ENCODE peak calls at places on chromosome 20, in nine cellular contexts. One of them, this sample, is unnamed.

GRCh38 chr20:53413188-53413631 is 180.4 kb downstream of the ZNF217 start:
- DNase-seq in brain microvascular endothelial cell: no peak
- DNase-seq in CD4-positive, alpha-beta T cell: peak; percentile 37
- DNase-seq in GM12865: peak; percentile 90
- DNase-seq in stomach: peak; percentile 73
- DNase-seq in nephron progenitor cell: peak; percentile 53
- DNase-seq in astrocyte of the spinal cord: no peak
- DNase-seq in fibroblast of pulmonary artery: no peak
- DNase-seq in coronary artery: no peak
- DNase-seq in this sample: no peak

GRCh38 chr20:3045042-3045815 is 623 bp upstream of the MRPS26 start:
- DNase-seq in brain microvascular endothelial cell: peak; percentile 54
- DNase-seq in CD4-positive, alpha-beta T cell: no peak
- DNase-seq in GM12865: peak; percentile 87
- DNase-seq in stomach: peak; percentile 77
- DNase-seq in nephron progenitor cell: peak; percentile 83
- DNase-seq in astrocyte of the spinal cord: peak; percentile 80
- DNase-seq in fibroblast of pulmonary artery: peak; percentile 66
- DNase-seq in coronary artery: peak; percentile 92
- DNase-seq in this sample: peak; percentile 84

GRCh38 chr20:49990310-49990720 is 7.5 kb downstream of the SNAI1 start:
- DNase-seq in brain microvascular endothelial cell: no peak
- DNase-seq in CD4-positive, alpha-beta T cell: no peak
- DNase-seq in GM12865: no peak
- DNase-seq in stomach: peak; percentile 72
- DNase-seq in nephron progenitor cell: no peak
- DNase-seq in astrocyte of the spinal cord: no peak
- DNase-seq in fibroblast of pulmonary artery: peak; percentile 49
- DNase-seq in coronary artery: no peak
- DNase-seq in this sample: no peak

GRCh38 chr20:668638-669037 is 7.0 kb downstream of the SCRT2 start:
- DNase-seq in brain microvascular endothelial cell: no peak
- DNase-seq in CD4-positive, alpha-beta T cell: no peak
- DNase-seq in GM12865: no peak
- DNase-seq in stomach: no peak
- DNase-seq in nephron progenitor cell: no peak
- DNase-seq in astrocyte of the spinal cord: no peak
- DNase-seq in fibroblast of pulmonary artery: no peak
- DNase-seq in coronary artery: no peak
- DNase-seq in this sample: no peak

GRCh38 chr20:46545077-46545826 is 5.2 kb downstream of the OCSTAMP start:
- DNase-seq in brain microvascular endothelial cell: no peak
- DNase-seq in CD4-positive, alpha-beta T cell: no peak
- DNase-seq in GM12865: peak; percentile 65
- DNase-seq in stomach: no peak
- DNase-seq in nephron progenitor cell: no peak
- DNase-seq in astrocyte of the spinal cord: no peak
- DNase-seq in fibroblast of pulmonary artery: peak; percentile 21
- DNase-seq in coronary artery: no peak
- DNase-seq in this sample: no peak

GRCh38 chr20:48932375-48932941 is 10.9 kb downstream of the ARFGEF2 start:
- DNase-seq in brain microvascular endothelial cell: no peak
- DNase-seq in CD4-positive, alpha-beta T cell: no peak
- DNase-seq in GM12865: no peak
- DNase-seq in stomach: no peak
- DNase-seq in nephron progenitor cell: no peak
- DNase-seq in astrocyte of the spinal cord: no peak
- DNase-seq in fibroblast of pulmonary artery: no peak
- DNase-seq in coronary artery: no peak
- DNase-seq in this sample: no peak

GRCh38 chr20:46011631-46012482 is 3.1 kb downstream of the MMP9 start:
- DNase-seq in brain microvascular endothelial cell: no peak
- DNase-seq in CD4-positive, alpha-beta T cell: no peak
- DNase-seq in GM12865: peak; percentile 65
- DNase-seq in stomach: peak; percentile 48
- DNase-seq in nephron progenitor cell: peak; percentile 40
- DNase-seq in astrocyte of the spinal cord: no peak
- DNase-seq in fibroblast of pulmonary artery: peak; percentile 46
- DNase-seq in coronary artery: no peak
- DNase-seq in this sample: peak; percentile 22

GRCh38 chr20:10007747-10008146 is 27.0 kb upstream of the ANKEF1 start:
- DNase-seq in brain microvascular endothelial cell: no peak
- DNase-seq in CD4-positive, alpha-beta T cell: no peak
- DNase-seq in GM12865: no peak
- DNase-seq in stomach: no peak
- DNase-seq in nephron progenitor cell: no peak
- DNase-seq in astrocyte of the spinal cord: no peak
- DNase-seq in fibroblast of pulmonary artery: no peak
- DNase-seq in coronary artery: no peak
- DNase-seq in this sample: no peak

GRCh38 chr20:35979528-35979927 is 11.1 kb downstream of the CNBD2 start:
- DNase-seq in brain microvascular endothelial cell: no peak
- DNase-seq in CD4-positive, alpha-beta T cell: no peak
- DNase-seq in GM12865: no peak
- DNase-seq in stomach: no peak
- DNase-seq in nephron progenitor cell: no peak
- DNase-seq in astrocyte of the spinal cord: no peak
- DNase-seq in fibroblast of pulmonary artery: no peak
- DNase-seq in coronary artery: no peak
- DNase-seq in this sample: no peak

GRCh38 chr20:23142162-23143050 is 56.3 kb upstream of the CD93 start:
- DNase-seq in brain microvascular endothelial cell: no peak
- DNase-seq in CD4-positive, alpha-beta T cell: no peak
- DNase-seq in GM12865: peak; percentile 79
- DNase-seq in stomach: no peak
- DNase-seq in nephron progenitor cell: no peak
- DNase-seq in astrocyte of the spinal cord: no peak
- DNase-seq in fibroblast of pulmonary artery: no peak
- DNase-seq in coronary artery: no peak
- DNase-seq in this sample: no peak

GRCh38 chr20:57851786-57852185 is 142.0 kb upstream of the PMEPA1 start:
- DNase-seq in brain microvascular endothelial cell: no peak
- DNase-seq in CD4-positive, alpha-beta T cell: no peak
- DNase-seq in GM12865: no peak
- DNase-seq in stomach: no peak
- DNase-seq in nephron progenitor cell: no peak
- DNase-seq in astrocyte of the spinal cord: peak; percentile 47
- DNase-seq in fibroblast of pulmonary artery: no peak
- DNase-seq in coronary artery: no peak
- DNase-seq in this sample: no peak
- TF ChIP-seq CTCF in brain microvascular endothelial cell: no peak
- TF ChIP-seq CTCF in CD4-positive, alpha-beta T cell: no peak
- TF ChIP-seq CTCF in GM12865: no peak
- TF ChIP-seq CTCF in stomach: no peak
- TF ChIP-seq CTCF in nephron progenitor cell: no peak
- TF ChIP-seq CTCF in astrocyte of the spinal cord: no peak
- TF ChIP-seq CTCF in fibroblast of pulmonary artery: no peak
- TF ChIP-seq CTCF in coronary artery: no peak
- TF ChIP-seq CTCF in this sample: no peak

GRCh38 chr20:60851826-60852704 is 400.0 kb upstream of the CDH4 start:
- DNase-seq in brain microvascular endothelial cell: no peak
- DNase-seq in CD4-positive, alpha-beta T cell: no peak
- DNase-seq in GM12865: no peak
- DNase-seq in stomach: no peak
- DNase-seq in nephron progenitor cell: peak; percentile 56
- DNase-seq in astrocyte of the spinal cord: no peak
- DNase-seq in fibroblast of pulmonary artery: no peak
- DNase-seq in coronary artery: no peak
- DNase-seq in this sample: no peak
- TF ChIP-seq CTCF in brain microvascular endothelial cell: peak; percentile 73
- TF ChIP-seq CTCF in CD4-positive, alpha-beta T cell: no peak
- TF ChIP-seq CTCF in GM12865: no peak
- TF ChIP-seq CTCF in stomach: no peak
- TF ChIP-seq CTCF in nephron progenitor cell: peak; percentile 65
- TF ChIP-seq CTCF in astrocyte of the spinal cord: peak; percentile 67
- TF ChIP-seq CTCF in fibroblast of pulmonary artery: no peak
- TF ChIP-seq CTCF in coronary artery: no peak
- TF ChIP-seq CTCF in this sample: peak; percentile 13

GRCh38 chr20:57022306-57022705 is 244.1 kb downstream of the BMP7 start:
- DNase-seq in brain microvascular endothelial cell: no peak
- DNase-seq in CD4-positive, alpha-beta T cell: no peak
- DNase-seq in GM12865: no peak
- DNase-seq in stomach: no peak
- DNase-seq in nephron progenitor cell: no peak
- DNase-seq in astrocyte of the spinal cord: no peak
- DNase-seq in fibroblast of pulmonary artery: no peak
- DNase-seq in coronary artery: no peak
- DNase-seq in this sample: no peak
- TF ChIP-seq CTCF in brain microvascular endothelial cell: peak; percentile 13
- TF ChIP-seq CTCF in CD4-positive, alpha-beta T cell: no peak
- TF ChIP-seq CTCF in GM12865: no peak
- TF ChIP-seq CTCF in stomach: no peak
- TF ChIP-seq CTCF in nephron progenitor cell: no peak
- TF ChIP-seq CTCF in astrocyte of the spinal cord: no peak
- TF ChIP-seq CTCF in fibroblast of pulmonary artery: no peak
- TF ChIP-seq CTCF in coronary artery: no peak
- TF ChIP-seq CTCF in this sample: no peak

GRCh38 chr20:63425846-63426485 is 46.5 kb downstream of the KCNQ2 start:
- DNase-seq in brain microvascular endothelial cell: no peak
- DNase-seq in CD4-positive, alpha-beta T cell: no peak
- DNase-seq in GM12865: no peak
- DNase-seq in stomach: no peak
- DNase-seq in nephron progenitor cell: no peak
- DNase-seq in astrocyte of the spinal cord: no peak
- DNase-seq in fibroblast of pulmonary artery: no peak
- DNase-seq in coronary artery: no peak
- DNase-seq in this sample: no peak
- TF ChIP-seq CTCF in brain microvascular endothelial cell: no peak
- TF ChIP-seq CTCF in CD4-positive, alpha-beta T cell: no peak
- TF ChIP-seq CTCF in GM12865: no peak
- TF ChIP-seq CTCF in stomach: no peak
- TF ChIP-seq CTCF in nephron progenitor cell: no peak
- TF ChIP-seq CTCF in astrocyte of the spinal cord: no peak
- TF ChIP-seq CTCF in fibroblast of pulmonary artery: no peak
- TF ChIP-seq CTCF in coronary artery: no peak
- TF ChIP-seq CTCF in this sample: no peak

GRCh38 chr20:44389871-44390270 is 34.4 kb downstream of the HNF4A start:
- DNase-seq in brain microvascular endothelial cell: no peak
- DNase-seq in CD4-positive, alpha-beta T cell: no peak
- DNase-seq in GM12865: no peak
- DNase-seq in stomach: no peak
- DNase-seq in nephron progenitor cell: no peak
- DNase-seq in astrocyte of the spinal cord: no peak
- DNase-seq in fibroblast of pulmonary artery: no peak
- DNase-seq in coronary artery: no peak
- DNase-seq in this sample: no peak

GRCh38 chr20:44388466-44389023 is 33.0 kb downstream of the HNF4A start:
- DNase-seq in brain microvascular endothelial cell: peak; percentile 59
- DNase-seq in CD4-positive, alpha-beta T cell: peak; percentile 55
- DNase-seq in GM12865: peak; percentile 79
- DNase-seq in stomach: peak; percentile 59
- DNase-seq in nephron progenitor cell: peak; percentile 82
- DNase-seq in astrocyte of the spinal cord: peak; percentile 47
- DNase-seq in fibroblast of pulmonary artery: peak; percentile 75
- DNase-seq in coronary artery: no peak
- DNase-seq in this sample: peak; percentile 64

GRCh38 chr20:44382641-44383040 is 27.1 kb downstream of the HNF4A start:
- DNase-seq in brain microvascular endothelial cell: no peak
- DNase-seq in CD4-positive, alpha-beta T cell: no peak
- DNase-seq in GM12865: no peak
- DNase-seq in stomach: no peak
- DNase-seq in nephron progenitor cell: no peak
- DNase-seq in astrocyte of the spinal cord: no peak
- DNase-seq in fibroblast of pulmonary artery: no peak
- DNase-seq in coronary artery: no peak
- DNase-seq in this sample: no peak

GRCh38 chr20:44390280-44390679 is 34.8 kb downstream of the HNF4A start:
- DNase-seq in brain microvascular endothelial cell: no peak
- DNase-seq in CD4-positive, alpha-beta T cell: no peak
- DNase-seq in GM12865: no peak
- DNase-seq in stomach: no peak
- DNase-seq in nephron progenitor cell: no peak
- DNase-seq in astrocyte of the spinal cord: no peak
- DNase-seq in fibroblast of pulmonary artery: no peak
- DNase-seq in coronary artery: no peak
- DNase-seq in this sample: no peak

DNA sequence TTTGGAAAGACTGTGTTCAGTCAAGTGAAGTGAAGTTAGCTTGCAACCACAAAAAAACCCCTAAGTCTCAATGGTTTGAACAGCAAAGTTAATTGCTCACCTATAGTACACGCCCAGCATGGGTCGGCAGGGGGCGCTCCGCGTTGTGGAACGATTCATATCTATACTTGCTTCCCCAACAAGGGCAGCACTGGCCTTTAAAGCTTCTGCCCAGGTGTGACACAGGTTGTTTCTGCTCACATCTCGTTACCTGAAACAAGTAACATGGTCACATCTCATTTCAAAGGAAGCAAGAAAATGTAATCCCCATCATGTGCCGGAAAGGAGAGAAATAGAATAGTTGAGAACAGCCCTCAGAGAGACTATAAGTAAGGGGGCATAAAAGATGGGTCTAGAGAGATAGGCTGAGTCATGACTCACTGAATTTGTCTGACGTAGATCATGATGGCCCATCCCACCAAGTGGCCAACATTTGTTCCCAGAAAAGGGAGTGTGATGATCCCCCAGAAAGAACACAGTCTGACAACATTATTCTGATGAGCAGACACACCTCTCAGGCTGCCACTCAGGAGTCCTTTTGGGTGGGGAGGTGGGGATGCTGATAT is 29.0 kb downstream of the HNF4A start:
- DNase-seq in brain microvascular endothelial cell: peak; percentile 56
- DNase-seq in CD4-positive, alpha-beta T cell: peak; percentile 81
- DNase-seq in GM12865: peak; percentile 76
- DNase-seq in stomach: peak; percentile 87
- DNase-seq in nephron progenitor cell: peak; percentile 92
- DNase-seq in astrocyte of the spinal cord: peak; percentile 62
- DNase-seq in fibroblast of pulmonary artery: peak; percentile 65
- DNase-seq in coronary artery: no peak
- DNase-seq in this sample: peak; percentile 60
- TF ChIP-seq CTCF in brain microvascular endothelial cell: peak; percentile 98
- TF ChIP-seq CTCF in CD4-positive, alpha-beta T cell: peak; percentile 95
- TF ChIP-seq CTCF in GM12865: peak; percentile 94
- TF ChIP-seq CTCF in stomach: peak; percentile 74
- TF ChIP-seq CTCF in nephron progenitor cell: peak; percentile 87
- TF ChIP-seq CTCF in astrocyte of the spinal cord: peak; percentile 93
- TF ChIP-seq CTCF in fibroblast of pulmonary artery: peak; percentile 96
- TF ChIP-seq CTCF in coronary artery: peak; percentile 43
- TF ChIP-seq CTCF in this sample: peak; percentile 93

DNA sequence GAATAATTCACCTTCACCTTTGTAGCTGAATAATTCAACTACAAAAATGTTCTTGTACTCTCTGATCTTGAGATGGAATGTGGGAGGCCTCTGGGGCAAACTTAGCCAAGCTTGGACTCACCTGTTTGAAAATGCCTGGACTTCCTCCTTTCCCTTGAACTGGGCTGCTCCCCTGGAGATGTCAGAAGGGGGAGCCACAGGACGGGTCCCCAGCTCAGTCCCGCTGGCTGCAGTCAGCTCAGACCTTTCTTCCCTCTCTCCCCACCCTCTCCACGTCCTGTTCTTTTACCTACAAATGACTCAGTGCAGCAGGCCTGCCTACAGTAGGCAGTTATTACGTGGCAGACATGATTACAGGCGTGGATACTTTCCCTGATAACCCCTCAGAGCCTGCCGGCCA is 131.5 kb upstream of the RALGAPA2 start:
- DNase-seq in brain microvascular endothelial cell: no peak
- DNase-seq in CD4-positive, alpha-beta T cell: no peak
- DNase-seq in GM12865: no peak
- DNase-seq in stomach: peak; percentile 56
- DNase-seq in nephron progenitor cell: no peak
- DNase-seq in astrocyte of the spinal cord: no peak
- DNase-seq in fibroblast of pulmonary artery: no peak
- DNase-seq in coronary artery: no peak
- DNase-seq in this sample: no peak
- TF ChIP-seq CTCF in brain microvascular endothelial cell: no peak
- TF ChIP-seq CTCF in CD4-positive, alpha-beta T cell: no peak
- TF ChIP-seq CTCF in GM12865: no peak
- TF ChIP-seq CTCF in stomach: no peak
- TF ChIP-seq CTCF in nephron progenitor cell: no peak
- TF ChIP-seq CTCF in astrocyte of the spinal cord: no peak
- TF ChIP-seq CTCF in fibroblast of pulmonary artery: no peak
- TF ChIP-seq CTCF in coronary artery: no peak
- TF ChIP-seq CTCF in this sample: no peak

GRCh38 chr20:8039048-8039447 is 19.5 kb upstream of the TMX4 start:
- DNase-seq in brain microvascular endothelial cell: no peak
- DNase-seq in CD4-positive, alpha-beta T cell: no peak
- DNase-seq in GM12865: no peak
- DNase-seq in stomach: no peak
- DNase-seq in nephron progenitor cell: no peak
- DNase-seq in astrocyte of the spinal cord: no peak
- DNase-seq in fibroblast of pulmonary artery: no peak
- DNase-seq in coronary artery: no peak
- DNase-seq in this sample: no peak
- TF ChIP-seq CTCF in brain microvascular endothelial cell: no peak
- TF ChIP-seq CTCF in CD4-positive, alpha-beta T cell: no peak
- TF ChIP-seq CTCF in GM12865: no peak
- TF ChIP-seq CTCF in stomach: no peak
- TF ChIP-seq CTCF in nephron progenitor cell: no peak
- TF ChIP-seq CTCF in astrocyte of the spinal cord: no peak
- TF ChIP-seq CTCF in fibroblast of pulmonary artery: no peak
- TF ChIP-seq CTCF in coronary artery: no peak
- TF ChIP-seq CTCF in this sample: no peak